ENCODE peak calls at places on chromosomes 11 and 22, in eight cellular contexts. K, C, G, O, A, U, N and L are unnamed samples.
A peak's percentile ranks its signal among the peaks of the same experiment; 100 is the strongest.

GRCh38 chr22:26894362-26894761 is 237.0 kb downstream of the MIAT start:
- DNase-seq in O (no peak), A (no peak), K (no peak), C (peak; percentile 28), N (no peak), G (no peak), U (no peak), L (no peak)

GRCh38 chr11:114082767-114083181 is 23.3 kb downstream of the ZBTB16 start:
- DNase-seq in G (no peak), N (peak; percentile 83), U (no peak), C (no peak), O (peak; percentile 51), A (no peak), K (no peak), L (no peak)

GRCh38 chr22:41009222-41009948 is 58.2 kb downstream of the RBX1 start:
- DNase-seq in C (no peak), U (no peak), N (peak; percentile 70), G (no peak), O (no peak), A (peak; percentile 74), K (peak; percentile 30), L (no peak)

GRCh38 chr22:17878186-17878694 is 104.0 kb upstream of the BID start:
- DNase-seq in O (no peak), K (no peak), N (peak; percentile 42), U (no peak), A (no peak), C (no peak), G (no peak), L (no peak)

GRCh38 chr22:49906799-49907290 is 11.4 kb downstream of the ALG12 start:
- DNase-seq in G (no peak), C (no peak), O (no peak), K (no peak), N (no peak), A (no peak), U (no peak), L (no peak)

GRCh38 chr22:43262990-43263644 is 76.2 kb upstream of the TTLL12 start:
- DNase-seq in U (peak; percentile 24), N (no peak), A (peak; percentile 1), G (no peak), K (peak; percentile 6), O (no peak), C (no peak), L (peak; percentile 69)

GRCh38 chr22:27778299-27779090 is 23.1 kb downstream of the MN1 start:
- DNase-seq in N (no peak), C (no peak), U (no peak), O (no peak), K (no peak), A (no peak), G (no peak), L (no peak)

GRCh38 chr11:43943931-43944751 is 1.7 kb downstream of the C11orf96 start:
- DNase-seq in K (peak; percentile 27), O (peak; percentile 44), U (peak; percentile 25), C (no peak), G (no peak), A (no peak), N (no peak), L (no peak)

GRCh38 chr11:26976389-26976788 is 17.5 kb upstream of the FIBIN start:
- DNase-seq in U (no peak), K (peak; percentile 68), N (no peak), C (no peak), G (no peak), A (peak; percentile 77), O (no peak), L (no peak)

GRCh38 chr11:62985351-62985750 is 584 bp upstream of the SLC22A6 start:
- DNase-seq in U (no peak), N (no peak), A (no peak), C (no peak), G (no peak), O (no peak), K (no peak), L (no peak)

GRCh38 chr22:17817511-17818065 is 43.3 kb upstream of the BID start:
- DNase-seq in A (no peak), U (no peak), C (no peak), O (no peak), G (no peak), N (peak; percentile 67), K (no peak), L (no peak)

GRCh38 chr11:83694191-83694905 is 408.2 kb upstream of the CCDC90B start:
- DNase-seq in N (no peak), C (no peak), A (no peak), O (no peak), U (no peak), K (no peak), G (no peak), L (no peak)

GRCh38 chr11:78310500-78310909 is 107.1 kb downstream of the GAB2 start:
- DNase-seq in U (peak; percentile 79), G (no peak), O (peak; percentile 73), K (no peak), N (no peak), A (peak; percentile 55), C (no peak), L (peak; percentile 83)

GRCh38 chr22:27985323-27986275 is 66.5 kb upstream of the PITPNB start:
- DNase-seq in N (no peak), A (no peak), C (peak; percentile 53), U (no peak), G (no peak), O (no peak), K (no peak), L (no peak)

GRCh38 chr22:29457730-29458129 is 19.3 kb downstream of the RFPL1 start:
- DNase-seq in K (peak; percentile 47), U (no peak), A (peak; percentile 18), C (no peak), O (no peak), G (no peak), N (no peak), L (peak; percentile 70)

GRCh38 chr22:45807156-45807915 is 135.7 kb downstream of the ATXN10 start:
- DNase-seq in N (no peak), U (no peak), G (no peak), A (peak; percentile 14), K (no peak), O (no peak), C (no peak), L (no peak)

GRCh38 chr11:108224366-108224765 is 1.5 kb downstream of the ATM start:
- DNase-seq in C (no peak), U (no peak), N (no peak), G (no peak), K (no peak), A (no peak), O (no peak), L (no peak)

GRCh38 chr11:95289378-95289777 is 58.4 kb upstream of the SESN3 start:
- DNase-seq in U (no peak), N (no peak), C (no peak), K (peak; percentile 93), A (no peak), O (no peak), G (no peak), L (no peak)

GRCh38 chr11:12587333-12587997 is 86.8 kb upstream of the TEAD1 start:
- DNase-seq in C (no peak), G (no peak), O (no peak), A (peak; percentile 39), N (no peak), K (peak; percentile 83), U (no peak), L (no peak)

GRCh38 chr11:12591706-12592105 is 82.5 kb upstream of the TEAD1 start:
- DNase-seq in U (no peak), O (no peak), G (no peak), N (no peak), A (no peak), K (no peak), C (no peak), L (no peak)

GRCh38 chr11:12592283-12592682 is 81.9 kb upstream of the TEAD1 start:
- DNase-seq in N (no peak), K (no peak), C (no peak), O (no peak), U (no peak), G (no peak), A (no peak), L (no peak)
- TF ChIP-seq CTCF in N (no peak), K (no peak), C (no peak), O (no peak), U (no peak), G (no peak), A (no peak), L (no peak)

DNA sequence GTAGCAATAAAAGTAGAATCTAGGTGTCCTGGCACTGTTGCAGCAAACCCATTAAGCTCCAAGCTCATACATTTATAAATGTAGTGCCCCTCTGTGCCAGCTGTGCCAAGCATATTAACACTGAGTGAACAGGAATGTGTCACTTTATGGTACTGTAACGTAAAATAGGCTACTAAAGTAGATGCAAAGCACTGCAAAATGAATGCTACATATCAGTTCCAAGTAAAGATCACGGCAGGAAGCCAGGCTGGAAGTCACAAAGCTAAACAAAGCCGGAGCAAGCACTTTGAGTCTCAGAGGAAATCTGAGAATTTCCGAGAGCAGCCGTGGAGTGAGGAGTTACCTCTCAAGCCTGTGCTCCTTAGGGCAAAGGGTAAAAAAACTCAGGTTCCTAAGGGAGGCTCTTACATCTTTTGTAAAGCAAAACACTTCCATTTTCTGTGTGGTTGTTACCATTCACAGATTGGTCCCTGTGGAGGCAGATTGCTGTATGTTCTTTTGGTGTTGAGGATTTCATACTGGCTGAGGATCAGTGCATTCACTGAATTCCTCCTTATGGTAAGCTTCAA is 85.7 kb downstream of the WNT11 start:
- DNase-seq in G (no peak), N (no peak), O (no peak), U (no peak), A (peak; percentile 45), C (no peak), K (no peak), L (no peak)
- H3K4me3 ChIP-seq in G (no peak overlapping the region), N (no peak overlapping the region), O (no peak overlapping the region), U (no peak overlapping the region), A (no peak overlapping the region), C (peak overlapping the region; percentile 25), K (no peak overlapping the region), L (no peak overlapping the region)

GRCh38 chr11:135074397-135074998 is 662.5 kb upstream of the B3GAT1 start:
- DNase-seq in A (no peak), G (no peak), N (no peak), C (no peak), K (peak; percentile 8), U (no peak), O (no peak), L (no peak)
- TF ChIP-seq CTCF in A (no peak), G (no peak), N (no peak), C (no peak), K (peak; percentile 22), U (peak; percentile 27), O (no peak), L (no peak)

DNA sequence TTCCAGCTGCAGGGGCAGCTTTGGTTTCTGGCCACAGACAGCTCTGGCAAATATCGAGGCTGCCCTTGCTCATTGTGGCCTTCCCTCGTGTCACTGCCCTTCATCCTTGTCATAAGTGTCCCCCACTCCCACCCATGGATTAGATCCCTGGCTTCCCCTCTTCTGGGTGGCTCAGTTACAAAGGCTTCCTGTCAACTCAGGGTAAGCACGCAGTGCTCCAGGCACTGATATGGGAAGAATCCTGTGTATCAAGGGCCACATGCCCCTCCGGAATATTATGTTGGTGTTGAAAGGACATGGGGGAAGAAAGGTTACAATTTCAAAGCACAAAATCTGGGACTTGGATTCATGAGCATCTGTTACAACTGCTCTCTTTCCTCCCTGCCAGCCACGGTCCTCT is 128.1 kb downstream of the DBX1 start:
- DNase-seq in O (no peak), N (no peak), U (no peak), C (no peak), A (no peak), K (no peak), G (no peak), L (no peak)
- H3K4me3 ChIP-seq in O (no peak overlapping the region), N (no peak overlapping the region), U (no peak overlapping the region), C (no peak overlapping the region), A (no peak overlapping the region), K (no peak overlapping the region), G (no peak overlapping the region), L (no peak overlapping the region)